ENCODE peak calls at places on chromosomes 16 and 17, in nine cellular contexts. Y is DND-41, W is upper lobe of right lung, M is colonic mucosa, H is brain microvascular endothelial cell, N is GM12864, K is tibial artery, D is adrenal gland, I is HCT116. T is an unnamed sample.

GRCh38 chr17:80762076-80762475 is 217.4 kb downstream of the RPTOR start:
- DNase-seq in Y (peak; percentile 45), W (no peak), M (no peak), H (no peak), N (no peak), K (no peak), D (no peak), I (no peak), T (no peak)

GRCh38 chr17:80362428-80363119 is 52.4 kb upstream of the ENDOV start:
- DNase-seq in Y (no peak), W (no peak), M (no peak), H (peak; percentile 47), N (no peak), K (peak; percentile 30), D (peak; percentile 75), I (no peak), T (no peak)

GRCh38 chr16:8655184-8655717 is 19.2 kb upstream of the ABAT start:
- DNase-seq in Y (no peak), W (no peak), M (peak; percentile 57), H (peak; percentile 14), N (peak; percentile 79), K (no peak), D (peak; percentile 41), I (no peak), T (no peak)

GRCh38 chr17:65559802-65560627 is 1.4 kb downstream of the AXIN2 start:
- DNase-seq in Y (peak; percentile 61), W (peak; percentile 78), M (peak; percentile 52), H (no peak), N (no peak), K (peak; percentile 31), D (peak; percentile 53), I (no peak), T (no peak)

GRCh38 chr16:55294947-55295346 is 29.1 kb upstream of the IRX6 start:
- DNase-seq in Y (no peak), W (no peak), M (no peak), H (no peak), N (no peak), K (no peak), D (no peak), I (no peak), T (no peak)

GRCh38 chr16:66332599-66332998 is 33.9 kb upstream of the CDH5 start:
- DNase-seq in Y (no peak), W (peak; percentile 65), M (no peak), H (no peak), N (no peak), K (no peak), D (no peak), I (no peak), T (no peak)

GRCh38 chr16:11492808-11493530 is 93.8 kb downstream of the LITAF start:
- DNase-seq in Y (no peak), W (no peak), M (no peak), H (no peak), N (no peak), K (no peak), D (no peak), I (no peak), T (no peak)

GRCh38 chr17:80347948-80348351 is 67.0 kb upstream of the ENDOV start:
- DNase-seq in Y (no peak), W (peak; percentile 52), M (no peak), H (no peak), N (no peak), K (no peak), D (no peak), I (no peak), T (no peak)

GRCh38 chr16:68786685-68787418 is 49.8 kb downstream of the CDH1 start:
- DNase-seq in Y (no peak), W (no peak), M (no peak), H (peak; percentile 79), N (no peak), K (no peak), D (no peak), I (no peak), T (no peak)

GRCh38 chr17:60390881-60391418 is 983 bp downstream of the USP32 start:
- DNase-seq in Y (peak; percentile 27), W (no peak), M (peak; percentile 39), H (peak; percentile 24), N (no peak), K (peak; percentile 28), D (peak; percentile 34), I (no peak), T (no peak)

GRCh38 chr16:505479-506245 is 21.9 kb upstream of the CAPN15 start:
- DNase-seq in Y (no peak), W (no peak), M (no peak), H (no peak), N (no peak), K (no peak), D (no peak), I (no peak), T (no peak)

GRCh38 chr17:36131436-36131835 is 27.8 kb downstream of the CCL4 start:
- DNase-seq in Y (no peak), W (no peak), M (no peak), H (no peak), N (no peak), K (no peak), D (no peak), I (no peak), T (no peak)

GRCh38 chr16:66858740-66859396 is 14.7 kb downstream of the CA7 start:
- DNase-seq in Y (no peak), W (peak; percentile 81), M (peak; percentile 34), H (no peak), N (no peak), K (no peak), D (peak; percentile 90), I (peak; percentile 63), T (no peak)

GRCh38 chr16:76385831-76386230 is 108.6 kb downstream of the CNTNAP4 start:
- DNase-seq in Y (no peak), W (no peak), M (no peak), H (no peak), N (no peak), K (no peak), D (no peak), I (no peak), T (no peak)

GRCh38 chr17:40461036-40461721 is 17.9 kb downstream of the IGFBP4 start:
- DNase-seq in Y (no peak), W (no peak), M (no peak), H (no peak), N (no peak), K (no peak), D (peak; percentile 26), I (no peak), T (no peak)

GRCh38 chr16:72475688-72476087 is 303.7 kb upstream of the PMFBP1 start:
- DNase-seq in Y (no peak), W (no peak), M (no peak), H (no peak), N (no peak), K (no peak), D (no peak), I (no peak), T (no peak)

GRCh38 chr16:72482695-72483094 is 310.7 kb upstream of the PMFBP1 start:
- DNase-seq in Y (no peak), W (no peak), M (no peak), H (no peak), N (no peak), K (no peak), D (no peak), I (no peak), T (no peak)

GRCh38 chr16:72481419-72481818 is 309.5 kb upstream of the PMFBP1 start:
- DNase-seq in Y (no peak), W (no peak), M (no peak), H (peak; percentile 14), N (no peak), K (no peak), D (no peak), I (no peak), T (no peak)

GRCh38 chr16:72480926-72481325 is 309.0 kb upstream of the PMFBP1 start:
- DNase-seq in Y (no peak), W (no peak), M (no peak), H (no peak), N (no peak), K (no peak), D (no peak), I (no peak), T (no peak)
- TF ChIP-seq CTCF in Y (no peak), W (no peak), M (no peak), H (no peak), N (no peak), K (no peak), D (no peak), I (no peak), T (no peak)

DNA sequence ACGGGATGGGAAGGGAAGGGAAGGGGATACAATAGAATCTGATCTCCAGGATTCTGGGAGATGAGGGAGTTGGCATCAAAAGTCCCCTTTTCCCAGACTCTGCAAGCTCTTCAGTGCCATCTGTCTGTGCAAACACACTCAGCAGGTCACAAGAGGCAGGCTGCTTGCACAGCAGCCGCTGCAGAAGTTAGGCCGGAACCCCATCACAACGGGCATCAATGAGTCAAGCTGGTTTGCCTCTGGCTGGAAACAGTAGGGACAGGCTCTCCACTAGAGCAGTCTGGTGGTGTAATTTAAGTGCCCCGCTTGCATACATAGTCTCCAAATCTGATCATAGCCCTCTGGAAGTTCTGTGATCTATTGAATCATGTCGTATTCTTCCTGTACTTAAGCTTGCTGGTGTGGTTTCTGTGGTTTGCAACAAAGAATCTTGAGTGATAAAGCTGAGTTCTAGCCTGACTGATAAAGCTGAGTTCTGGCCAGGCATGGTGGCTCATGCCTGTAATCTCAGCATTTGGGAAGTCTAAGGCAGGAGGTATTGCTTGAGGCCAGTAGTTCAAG is 33.7 kb upstream of the KDM8 start:
- DNase-seq in Y (peak; percentile 80), W (no peak), M (peak; percentile 30), H (peak; percentile 98), N (no peak), K (no peak), D (no peak), I (no peak), T (peak; percentile 72)
- H3K4me3 ChIP-seq in Y (no peak overlapping the region), W (no peak overlapping the region), M (no peak overlapping the region), H (no peak overlapping the region), N (no peak overlapping the region), K (no peak overlapping the region), D (no peak overlapping the region), I (no peak overlapping the region), T (no peak overlapping the region)

GRCh38 chr16:80274576-80275191 is 266.1 kb upstream of the DYNLRB2 start:
- DNase-seq in Y (no peak), W (no peak), M (no peak), H (peak; percentile 79), N (no peak), K (no peak), D (no peak), I (no peak), T (no peak)

GRCh38 chr16:80280557-80280956 is 260.2 kb upstream of the DYNLRB2 start:
- DNase-seq in Y (no peak), W (no peak), M (no peak), H (no peak), N (no peak), K (no peak), D (no peak), I (no peak), T (no peak)

GRCh38 chr16:80273635-80274538 is 266.9 kb upstream of the DYNLRB2 start:
- DNase-seq in Y (no peak), W (no peak), M (no peak), H (peak; percentile 55), N (no peak), K (no peak), D (no peak), I (no peak), T (peak; percentile 40)

GRCh38 chr16:80277182-80277581 is 263.6 kb upstream of the DYNLRB2 start:
- DNase-seq in Y (no peak), W (no peak), M (no peak), H (no peak), N (no peak), K (no peak), D (no peak), I (no peak), T (no peak)
- TF ChIP-seq CTCF in Y (no peak), W (no peak), M (no peak), H (no peak), N (peak; percentile 28), K (no peak), D (no peak), I (no peak), T (no peak)

GRCh38 chr16:49527621-49528020 is 154.0 kb downstream of the C16orf78 start:
- DNase-seq in Y (no peak), W (no peak), M (peak; percentile 27), H (no peak), N (no peak), K (peak; percentile 66), D (no peak), I (no peak), T (no peak)
- H3K4me3 ChIP-seq in Y (no peak overlapping the region), W (peak overlapping the region; percentile 35), M (no peak overlapping the region), H (no peak overlapping the region), N (no peak overlapping the region), K (peak overlapping the region; percentile 36), D (no peak overlapping the region), I (no peak overlapping the region), T (no peak overlapping the region)